ENCODE peak calls at places on chromosomes 5 and 9, in eight cellular contexts. K is right atrium auricular region, Y is body of pancreas, W is thoracic aorta, X is SK-N-SH, R is endothelial cell of umbilical vein, Q is upper lobe of right lung, E is lower lobe of right lung. U is an unnamed sample.

GRCh38 chr5:154274828-154275185 is 84.3 kb downstream of the GALNT10 start:
- DNase-seq in R (no peak), E (no peak), K (no peak), Y (no peak), X (no peak), W (no peak), Q (no peak), U (no peak)

GRCh38 chr5:77486344-77486962 is 5.7 kb downstream of the WDR41 start:
- DNase-seq in W (no peak), Q (no peak), Y (peak), E (no peak), K (no peak), X (no peak), R (no peak), U (no peak)

GRCh38 chr9:78821126-78821822 is 524.3 kb downstream of the PSAT1 start:
- DNase-seq in X (peak), E (no peak), K (no peak), Y (peak), W (no peak), Q (no peak), R (peak), U (no peak)

GRCh38 chr5:81980598-81981260 is 8.9 kb downstream of the ATG10 start:
- DNase-seq in Q (no peak), R (no peak), E (no peak), X (peak), W (no peak), K (no peak), Y (no peak), U (no peak)

GRCh38 chr9:87676976-87677775 is 48.7 kb upstream of the CTSL start:
- DNase-seq in K (peak), W (no peak), E (no peak), Y (no peak), Q (no peak), X (no peak), R (peak), U (no peak)

GRCh38 chr9:127133739-127134167 is 11.3 kb upstream of the ANGPTL2 start:
- DNase-seq in R (no peak), W (no peak), Y (no peak), X (no peak), E (no peak), K (peak), Q (peak), U (no peak)

GRCh38 chr9:33927694-33928093 is 110.7 kb downstream of the UBE2R2 start:
- DNase-seq in W (no peak), X (no peak), E (no peak), K (no peak), Y (no peak), Q (no peak), R (no peak), U (no peak)

GRCh38 chr5:36607114-36607561 is 732 bp downstream of the SLC1A3 start:
- DNase-seq in Q (no peak), Y (peak), K (no peak), E (peak), R (no peak), X (no peak), W (no peak), U (no peak)

GRCh38 chr5:173697931-173698579 is 81.6 kb upstream of the BOD1 start:
- DNase-seq in R (no peak), Q (no peak), E (no peak), X (no peak), W (no peak), Y (peak), K (no peak), U (no peak)

GRCh38 chr5:78540335-78541057 is 108.1 kb downstream of the LHFPL2 start:
- DNase-seq in R (no peak), Q (no peak), W (no peak), E (no peak), X (no peak), Y (no peak), K (peak), U (no peak)

DNA sequence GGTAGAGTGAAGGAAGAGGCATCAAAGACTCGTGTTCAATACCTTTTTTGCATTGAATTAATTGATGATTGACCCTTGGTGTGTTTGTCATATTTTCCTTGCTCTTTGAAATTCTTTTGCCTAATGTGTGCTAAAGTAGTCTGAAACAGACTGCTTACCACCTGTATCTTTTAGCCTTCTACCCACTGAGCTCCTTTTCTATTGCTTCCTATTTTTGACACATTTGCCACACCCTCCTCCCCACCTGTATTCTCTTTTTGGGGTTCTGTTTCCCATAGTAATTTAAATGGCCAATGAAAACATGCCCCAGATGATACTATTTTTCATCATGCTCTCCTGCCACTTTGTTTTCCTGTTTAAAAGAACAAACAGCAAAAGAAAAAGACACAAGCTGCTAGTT is 78.5 kb downstream of the ZCCHC7 start:
- DNase-seq in K (no peak), R (no peak), Y (no peak), W (no peak), X (no peak), E (no peak), Q (no peak), U (no peak)
- H3K27ac ChIP-seq in K (no peak), R (no peak), Y (no peak), W (no peak), X (peak), E (no peak), Q (no peak), U (no peak)

GRCh38 chr9:86406366-86406765 is 52.2 kb upstream of the TUT7 start:
- DNase-seq in R (no peak), Y (no peak), K (no peak), W (no peak), E (no peak), Q (no peak), X (no peak), U (no peak)
- H3K4me3 ChIP-seq in R (no peak), Y (no peak), K (no peak), W (no peak), E (no peak), Q (no peak), X (no peak), U (no peak)

GRCh38 chr9:107090218-107090617 is 192.9 kb upstream of the RAD23B start:
- DNase-seq in K (no peak), R (no peak), E (no peak), Q (no peak), X (no peak), W (no peak), Y (no peak), U (no peak)

GRCh38 chr9:107093365-107094060 is 189.6 kb upstream of the RAD23B start:
- DNase-seq in E (no peak), W (no peak), Y (no peak), R (no peak), X (no peak), K (no peak), Q (no peak), U (no peak)

DNA sequence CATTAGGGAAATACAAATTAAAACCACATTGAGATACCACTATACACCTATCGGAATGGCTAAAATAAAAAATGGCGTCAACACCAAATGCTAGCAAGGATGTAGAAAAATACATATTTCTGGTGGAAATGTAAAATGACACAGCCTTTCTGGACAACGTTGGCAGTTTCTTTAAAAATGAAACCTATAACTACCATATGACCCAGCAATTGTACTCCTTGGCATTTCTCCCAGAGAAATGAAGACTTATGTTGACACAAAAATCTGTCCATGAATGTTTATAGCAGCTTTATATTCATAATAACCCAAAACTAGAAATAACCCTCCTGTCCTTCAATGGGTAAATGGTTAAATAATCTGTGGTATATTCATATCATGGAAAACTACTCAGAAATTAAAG is 188.7 kb upstream of the RAD23B start:
- DNase-seq in W (no peak), E (no peak), Q (no peak), X (no peak), K (no peak), R (no peak), Y (no peak), U (no peak)
- H3K27ac ChIP-seq in W (no peak), E (no peak), Q (no peak), X (no peak), K (no peak), R (no peak), Y (no peak), U (no peak)

DNA sequence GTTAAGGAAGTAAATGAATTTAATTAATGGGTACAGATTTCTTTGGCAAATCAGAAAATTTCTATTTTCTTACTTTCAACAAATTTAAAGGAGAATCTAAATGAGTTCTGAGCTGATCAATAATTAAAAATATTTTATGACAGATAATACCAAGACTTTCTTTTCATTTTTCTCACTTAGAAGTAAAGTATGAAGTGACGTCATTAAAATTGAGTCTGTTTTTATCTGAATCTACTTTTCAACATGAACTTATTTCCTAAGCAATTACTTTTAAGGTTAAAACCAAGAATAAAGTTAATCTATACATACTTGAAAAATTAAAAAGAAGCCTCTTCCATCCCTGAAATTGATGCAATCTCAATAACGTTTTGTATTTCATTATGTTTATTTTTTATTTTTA is 552.8 kb upstream of the ST8SIA4 start:
- DNase-seq in Q (no peak), Y (no peak), W (no peak), X (no peak), R (no peak), E (no peak), K (no peak), U (no peak)
- H3K4me3 ChIP-seq in Q (no peak), Y (no peak), W (no peak), X (no peak), R (no peak), E (no peak), K (no peak), U (no peak)

GRCh38 chr9:83521017-83521810 is 17.0 kb downstream of the FRMD3 start:
- DNase-seq in K (no peak), W (no peak), X (no peak), Q (no peak), E (no peak), R (no peak), Y (no peak), U (no peak)
- H3K27ac ChIP-seq in K (no peak), W (no peak), X (no peak), Q (no peak), E (no peak), R (no peak), Y (no peak), U (no peak)

DNA sequence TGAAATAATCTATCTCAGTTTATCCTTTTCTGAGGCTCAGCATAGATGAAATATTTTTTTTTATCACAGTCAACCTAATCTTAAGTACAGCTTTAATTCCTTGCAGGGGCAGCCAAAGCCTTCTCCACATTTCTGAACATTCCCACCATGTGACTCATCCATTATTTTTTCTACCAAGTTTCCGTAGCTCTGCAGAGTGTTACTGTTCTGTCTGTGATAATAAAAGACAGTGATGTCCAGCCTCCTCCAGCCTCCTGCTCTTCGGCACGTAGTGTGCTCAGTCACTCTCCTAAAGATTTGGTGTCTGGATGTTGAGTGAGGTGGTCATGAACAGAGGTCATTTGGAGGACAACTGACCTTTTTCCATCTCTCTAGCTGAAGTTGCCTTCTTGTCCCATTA is 338.1 kb upstream of the ADAMTS16 start:
- DNase-seq in X (no peak), K (no peak), Y (no peak), W (no peak), R (no peak), Q (no peak), E (no peak), U (no peak)
- H3K4me3 ChIP-seq in X (no peak), K (no peak), Y (no peak), W (no peak), R (no peak), Q (no peak), E (no peak), U (no peak)

DNA sequence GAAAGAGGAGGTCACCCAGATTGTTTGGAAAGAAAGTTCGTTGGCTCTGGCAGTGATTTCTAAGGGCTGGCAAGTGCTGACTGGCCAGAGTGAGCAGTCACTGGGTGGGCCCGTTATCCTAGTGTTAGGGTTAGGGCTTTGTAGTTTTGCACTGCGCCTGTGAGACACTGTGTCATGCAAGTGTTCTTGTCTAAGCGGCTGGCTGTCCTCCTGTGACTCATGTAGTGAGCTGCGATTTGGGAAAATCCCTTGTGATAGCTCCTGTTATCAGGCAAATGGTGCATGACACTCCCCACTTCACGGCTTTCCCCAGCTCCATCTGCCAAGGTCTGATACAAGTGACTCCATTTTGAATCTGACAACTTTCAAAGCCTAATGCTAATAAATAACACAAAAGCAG is 526.0 kb upstream of the ADAMTS16 start:
- DNase-seq in R (no peak), W (no peak), Y (no peak), X (no peak), Q (no peak), E (no peak), K (no peak), U (no peak)
- H3K27ac ChIP-seq in R (no peak), W (no peak), Y (no peak), X (no peak), Q (no peak), E (no peak), K (no peak), U (no peak)

GRCh38 chr9:97504381-97505216 is 3.1 kb downstream of the TMOD1 start:
- DNase-seq in Q (no peak), E (no peak), R (peak), K (no peak), Y (peak), X (peak), W (no peak), U (no peak)
- H3K4me3 ChIP-seq in Q (no peak), E (no peak), R (no peak), K (no peak), Y (no peak), X (no peak), W (peak), U (no peak)

DNA sequence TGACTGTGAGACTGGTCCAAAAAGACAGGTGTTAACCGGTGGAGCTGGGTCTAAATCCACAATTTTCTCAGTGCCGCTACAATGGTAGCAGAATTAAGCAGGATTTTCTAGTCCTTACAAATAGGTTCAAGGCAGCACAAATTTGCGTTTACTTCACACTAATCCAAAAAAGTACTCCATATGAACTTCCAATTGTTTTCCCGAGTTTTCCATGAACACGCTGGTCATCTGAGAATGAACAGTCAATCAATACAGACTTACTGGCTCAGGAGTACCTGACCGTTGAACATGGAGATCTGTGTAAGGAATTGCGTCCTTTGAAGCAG is 709 bp downstream of the SLC35D2 start:
- DNase-seq in Q (no peak), R (no peak), W (no peak), E (no peak), K (no peak), Y (no peak), X (no peak), U (no peak)
- H3K27ac ChIP-seq in Q (peak), R (peak), W (peak), E (peak), K (peak), Y (peak), X (peak), U (peak)